ENCODE peak calls at places on chromosomes 6 and 20, in ten cellular contexts. H is spleen; A is CD4-positive, CD25-positive, alpha-beta regulatory T cell; N is cardiac muscle cell; C is left ventricle myocardium inferior; Q is AG10803; E is sigmoid colon; S is heart left ventricle; O is left lung; T is fibroblast of the aortic adventitia. Y is an unnamed sample.
A peak's percentile ranks its signal among the peaks of the same experiment; 100 is the strongest.

GRCh38 chr6:134701301-134701700 is 248.6 kb downstream of the ALDH8A1 start:
- DNase-seq in H (no peak), A (no peak), N (no peak), C (no peak), Q (no peak), E (no peak), S (no peak), O (no peak), T (no peak), Y (no peak)

GRCh38 chr20:37378785-37379598 is 33.1 kb downstream of the SRC start:
- DNase-seq in H (peak; percentile 79), A (no peak), N (no peak), C (no peak), Q (peak; percentile 19), E (peak; percentile 68), S (no peak), O (peak; percentile 77), T (peak; percentile 47), Y (peak; percentile 57)

GRCh38 chr20:18307301-18307700 is 19.0 kb downstream of the ZNF133 start:
- DNase-seq in H (no peak), A (no peak), N (no peak), C (no peak), Q (no peak), E (no peak), S (no peak), O (no peak), T (no peak), Y (no peak)

GRCh38 chr20:48041078-48041780 is 255.9 kb upstream of the SULF2 start:
- DNase-seq in H (no peak), A (no peak), N (peak; percentile 59), C (no peak), Q (no peak), E (no peak), S (no peak), O (no peak), T (no peak), Y (no peak)

GRCh38 chr6:166045173-166045957 is 122.3 kb downstream of the TBXT start:
- DNase-seq in H (no peak), A (no peak), N (no peak), C (no peak), Q (no peak), E (no peak), S (no peak), O (no peak), T (peak; percentile 19), Y (peak; percentile 24)

GRCh38 chr6:14596410-14596809 is 478.8 kb downstream of the CD83 start:
- DNase-seq in H (no peak), A (no peak), N (no peak), C (no peak), Q (peak; percentile 24), E (peak; percentile 68), S (no peak), O (no peak), T (peak; percentile 19), Y (peak; percentile 72)

GRCh38 chr6:46320505-46320904 is 149.7 kb upstream of the ENPP5 start:
- DNase-seq in H (no peak), A (no peak), N (no peak), C (no peak), Q (peak; percentile 60), E (no peak), S (no peak), O (no peak), T (peak; percentile 7), Y (no peak)

GRCh38 chr6:127879685-127880084 is 21.2 kb downstream of the THEMIS start:
- DNase-seq in H (peak; percentile 62), A (no peak), N (peak; percentile 67), C (no peak), Q (peak; percentile 40), E (no peak), S (no peak), O (peak; percentile 42), T (peak; percentile 21), Y (peak; percentile 14)

GRCh38 chr20:13995841-13996240 is 525 bp downstream of the MACROD2 start:
- DNase-seq in H (no peak), A (no peak), N (peak; percentile 57), C (peak; percentile 17), Q (no peak), E (peak; percentile 71), S (peak; percentile 20), O (peak; percentile 85), T (no peak), Y (no peak)

DNA sequence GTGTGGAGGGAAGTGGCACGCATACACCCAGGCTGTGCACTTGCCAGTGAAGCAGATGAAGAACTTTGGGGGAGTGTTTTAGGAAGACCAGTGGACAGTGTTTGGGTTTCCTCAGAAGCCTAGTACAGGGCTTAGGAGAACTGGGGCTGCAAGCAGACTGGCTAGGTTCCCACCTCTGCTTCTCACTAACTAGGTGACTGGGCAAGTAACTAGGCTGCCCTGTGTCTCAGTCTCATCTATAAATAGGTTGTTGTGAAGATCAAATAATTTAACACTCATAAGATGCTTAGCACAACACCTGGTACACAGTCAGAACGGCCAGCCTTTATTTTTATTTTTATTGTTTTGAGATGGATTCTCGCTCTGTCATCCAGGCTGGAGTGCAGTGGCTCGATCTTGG is 312.1 kb downstream of the CDH26 start:
- DNase-seq in H (no peak), A (no peak), N (no peak), C (no peak), Q (no peak), E (no peak), S (no peak), O (no peak), T (no peak), Y (no peak)
- H3K4me3 ChIP-seq in H (no peak overlapping the region), A (no peak overlapping the region), N (no peak overlapping the region), C (no peak overlapping the region), Q (no peak overlapping the region), E (no peak overlapping the region), S (no peak overlapping the region), O (no peak overlapping the region), T (no peak overlapping the region), Y (no peak overlapping the region)

GRCh38 chr6:143169440-143169839 is 108.8 kb downstream of the AIG1 start:
- DNase-seq in H (no peak), A (no peak), N (no peak), C (no peak), Q (no peak), E (no peak), S (no peak), O (no peak), T (no peak), Y (no peak)
- H3K4me3 ChIP-seq in H (no peak overlapping the region), A (no peak overlapping the region), N (no peak overlapping the region), C (no peak overlapping the region), Q (no peak overlapping the region), E (no peak overlapping the region), S (no peak overlapping the region), O (no peak overlapping the region), T (no peak overlapping the region), Y (no peak overlapping the region)

GRCh38 chr20:62030357-62030756 is 35.3 kb downstream of the TAF4 start:
- DNase-seq in H (no peak), A (no peak), N (no peak), C (no peak), Q (no peak), E (no peak), S (no peak), O (peak; percentile 28), T (no peak), Y (no peak)

GRCh38 chr20:62029296-62029695 is 36.4 kb downstream of the TAF4 start:
- DNase-seq in H (no peak), A (no peak), N (no peak), C (no peak), Q (no peak), E (no peak), S (no peak), O (peak; percentile 55), T (no peak), Y (no peak)

GRCh38 chr20:62031462-62032092 is 34.1 kb downstream of the TAF4 start:
- DNase-seq in H (no peak), A (no peak), N (no peak), C (no peak), Q (no peak), E (no peak), S (no peak), O (peak; percentile 58), T (no peak), Y (peak; percentile 4)

GRCh38 chr20:62029951-62030350 is 35.7 kb downstream of the TAF4 start:
- DNase-seq in H (no peak), A (no peak), N (no peak), C (no peak), Q (no peak), E (no peak), S (no peak), O (peak; percentile 53), T (no peak), Y (no peak)

DNA sequence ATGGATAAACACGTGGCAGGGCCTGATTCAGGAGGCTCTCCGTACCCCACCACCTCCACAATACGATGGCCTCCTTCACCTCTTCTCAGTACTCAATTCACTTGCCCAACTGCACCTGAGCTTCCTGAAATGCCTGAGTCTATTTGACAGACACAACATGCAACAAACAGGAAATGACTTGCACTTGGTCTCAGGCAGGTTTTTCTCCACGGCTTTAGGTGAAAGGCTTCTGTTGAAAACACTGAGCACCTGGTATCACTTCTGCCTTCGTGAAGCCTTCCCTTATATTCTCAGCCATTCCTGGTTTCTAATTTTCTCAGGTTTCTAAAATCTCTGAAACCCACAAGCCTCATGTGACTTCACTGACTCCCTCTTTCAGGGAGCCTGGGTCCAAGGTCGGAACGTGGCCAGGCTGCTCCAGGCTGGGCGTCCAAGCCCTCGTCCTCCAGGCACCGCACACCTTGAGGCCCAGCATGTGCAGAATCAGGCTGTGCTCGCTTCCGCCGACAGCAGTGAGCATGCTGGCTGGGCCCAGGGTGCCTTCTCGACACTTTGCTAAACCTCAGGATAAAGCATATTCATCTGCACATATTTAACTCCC is 34.7 kb downstream of the TAF4 start:
- DNase-seq in H (no peak), A (peak; percentile 35), N (no peak), C (no peak), Q (no peak), E (no peak), S (no peak), O (peak; percentile 54), T (no peak), Y (no peak)
- H3K4me3 ChIP-seq in H (no peak overlapping the region), A (peak overlapping the region; percentile 27), N (no peak overlapping the region), C (no peak overlapping the region), Q (no peak overlapping the region), E (no peak overlapping the region), S (no peak overlapping the region), O (no peak overlapping the region), T (no peak overlapping the region), Y (no peak overlapping the region)

GRCh38 chr6:133241901-133242760 is 974 bp downstream of the EYA4 start:
- DNase-seq in H (peak; percentile 68), A (no peak), N (peak; percentile 43), C (peak; percentile 19), Q (no peak), E (peak; percentile 62), S (peak; percentile 22), O (peak; percentile 77), T (peak; percentile 22), Y (peak; percentile 28)

GRCh38 chr6:133243723-133244122 is 2.6 kb downstream of the EYA4 start:
- DNase-seq in H (no peak), A (no peak), N (no peak), C (no peak), Q (no peak), E (no peak), S (no peak), O (no peak), T (no peak), Y (no peak)

GRCh38 chr6:133242761-133243590 is 1.8 kb downstream of the EYA4 start:
- DNase-seq in H (no peak), A (no peak), N (peak; percentile 5), C (peak; percentile 18), Q (no peak), E (no peak), S (peak; percentile 21), O (peak; percentile 39), T (no peak), Y (no peak)

GRCh38 chr6:133240511-133241087 is 558 bp upstream of the EYA4 start:
- DNase-seq in H (no peak), A (no peak), N (peak; percentile 46), C (peak; percentile 35), Q (no peak), E (peak; percentile 62), S (peak; percentile 49), O (peak; percentile 65), T (no peak), Y (no peak)

GRCh38 chr6:133241088-133241900 is at the start of gene EYA4:
- DNase-seq in H (peak; percentile 56), A (no peak), N (peak; percentile 52), C (peak; percentile 44), Q (no peak), E (peak; percentile 58), S (peak; percentile 59), O (peak; percentile 56), T (peak; percentile 22), Y (peak; percentile 18)
- H3K4me3 ChIP-seq in H (peak within 1 kb of the TSS; percentile 15), A (no peak within 1 kb of the TSS), N (peak within 1 kb of the TSS; percentile 43), C (peak within 1 kb of the TSS; percentile 76), Q (peak within 1 kb of the TSS; percentile 46), E (peak within 1 kb of the TSS; percentile 51), S (peak within 1 kb of the TSS; percentile 65), O (peak within 1 kb of the TSS; percentile 32), T (peak within 1 kb of the TSS; percentile 59), Y (peak within 1 kb of the TSS; percentile 43)